ENCODE peak calls at places on chromosomes 11 and 22, in four cellular contexts. T, I, L and W are unnamed samples.

GRCh38 chr11:35077709-35078695 is 61.0 kb upstream of the CD44 start:
- DNase-seq in L (peak; percentile 88), T (no peak), I (no peak), W (no peak)

GRCh38 chr11:122976734-122977454 is 4.7 kb downstream of the BSX start:
- DNase-seq in L (no peak), I (peak; percentile 84), T (no peak), W (no peak)

GRCh38 chr11:126355926-126356897 is 726 bp downstream of the ST3GAL4 start:
- DNase-seq in L (no peak), I (peak; percentile 71), T (peak; percentile 40), W (no peak)

GRCh38 chr11:59173080-59173963 is 1.4 kb downstream of the DTX4 start:
- DNase-seq in L (no peak), T (no peak), I (peak; percentile 69), W (no peak)

GRCh38 chr11:76159983-76160661 is 46.2 kb downstream of the WNT11 start:
- DNase-seq in L (no peak), T (no peak), I (no peak), W (no peak)

GRCh38 chr11:65430406-65431217 is 8.0 kb downstream of the NEAT1 start:
- DNase-seq in I (no peak), L (no peak), T (no peak), W (no peak)

GRCh38 chr22:47196493-47196849 is 434.0 kb downstream of the TBC1D22A start:
- DNase-seq in T (no peak), I (no peak), L (no peak), W (no peak)

GRCh38 chr11:2886191-2886894 is 768 bp upstream of the CDKN1C start:
- DNase-seq in T (no peak), L (no peak), I (peak; percentile 80), W (no peak)

GRCh38 chr22:45131749-45132148 is 32.0 kb upstream of the NUP50 start:
- DNase-seq in I (no peak), L (no peak), T (no peak), W (no peak)

GRCh38 chr22:18110194-18110943 is at the start of gene TUBA8:
- DNase-seq in T (no peak), L (no peak), I (peak; percentile 61), W (peak; percentile 6)

GRCh38 chr11:99275521-99275920 is 254.8 kb downstream of the CNTN5 start:
- DNase-seq in I (no peak), L (no peak), T (no peak), W (no peak)

GRCh38 chr11:14908214-14908880 is 16.3 kb upstream of the CYP2R1 start:
- DNase-seq in T (peak; percentile 41), I (no peak), L (no peak), W (no peak)

GRCh38 chr11:32090774-32091370 is at the start of gene RCN1:
- DNase-seq in I (peak; percentile 85), T (peak; percentile 71), L (no peak), W (peak; percentile 52)

GRCh38 chr11:4610258-4610935 is 2.4 kb upstream of the TRIM68 start:
- DNase-seq in L (no peak), I (no peak), T (no peak), W (no peak)

GRCh38 chr11:5674391-5674790 is 10.5 kb downstream of the TRIM5 start:
- DNase-seq in L (no peak), T (no peak), I (no peak), W (no peak)

GRCh38 chr11:118623291-118623655 is 15.9 kb downstream of the PHLDB1 start:
- DNase-seq in L (no peak), T (no peak), I (no peak), W (no peak)

GRCh38 chr11:34566209-34566551 is 52.6 kb upstream of the ELF5 start:
- DNase-seq in L (no peak), T (no peak), I (no peak), W (no peak)

GRCh38 chr11:19933132-19933735 is 220.6 kb downstream of the NAV2 start:
- DNase-seq in I (no peak), L (no peak), T (no peak), W (no peak)

GRCh38 chr22:23376256-23376655 is 195.9 kb downstream of the BCR start:
- DNase-seq in I (peak; percentile 67), L (peak; percentile 1), T (peak; percentile 69), W (peak; percentile 30)

GRCh38 chr11:30478923-30479322 is 107.2 kb downstream of the MPPED2 start:
- DNase-seq in I (no peak), T (peak; percentile 46), L (no peak), W (no peak)

GRCh38 chr11:134503596-134503995 is 91.6 kb upstream of the B3GAT1 start:
- DNase-seq in L (no peak), T (no peak), I (no peak), W (no peak)

GRCh38 chr11:57598831-57599155 is 1.3 kb downstream of the SERPING1 start:
- DNase-seq in L (no peak), T (no peak), I (no peak), W (no peak)

GRCh38 chr11:79415912-79416311 is 24.9 kb downstream of the TENM4 start:
- DNase-seq in I (no peak), L (no peak), T (no peak), W (no peak)

GRCh38 chr11:70711095-70711910 is 313.0 kb downstream of the CTTN start:
- DNase-seq in L (no peak), I (no peak), T (no peak), W (no peak)

GRCh38 chr11:1829039-1829820 is 5.6 kb upstream of the SYT8 start:
- DNase-seq in I (no peak), L (no peak), T (no peak), W (no peak)

GRCh38 chr11:112128483-112129121 is 35.3 kb downstream of the IL18 start:
- DNase-seq in T (no peak), L (no peak), I (no peak), W (no peak)

GRCh38 chr11:68193018-68193417 is 20.1 kb downstream of the KMT5B start:
- DNase-seq in L (no peak), I (no peak), T (no peak), W (no peak)

GRCh38 chr11:12389676-12390075 is 12.3 kb downstream of the PARVA start:
- DNase-seq in L (no peak), T (no peak), I (no peak), W (no peak)

GRCh38 chr11:8250446-8250845 is 13.2 kb downstream of the LMO1 start:
- DNase-seq in T (no peak), L (no peak), I (peak; percentile 37), W (no peak)

GRCh38 chr22:37163096-37163489 is 13.4 kb upstream of the IL2RB start:
- DNase-seq in I (no peak), L (no peak), T (no peak), W (no peak)

GRCh38 chr22:37165066-37165465 is 15.3 kb upstream of the IL2RB start:
- DNase-seq in T (no peak), I (no peak), L (no peak), W (no peak)

GRCh38 chr22:37162221-37163095 is 12.7 kb upstream of the IL2RB start:
- DNase-seq in I (no peak), T (no peak), L (peak; percentile 98), W (no peak)

GRCh38 chr22:37164535-37164887 is 14.8 kb upstream of the IL2RB start:
- DNase-seq in I (no peak), L (no peak), T (no peak), W (no peak)

DNA sequence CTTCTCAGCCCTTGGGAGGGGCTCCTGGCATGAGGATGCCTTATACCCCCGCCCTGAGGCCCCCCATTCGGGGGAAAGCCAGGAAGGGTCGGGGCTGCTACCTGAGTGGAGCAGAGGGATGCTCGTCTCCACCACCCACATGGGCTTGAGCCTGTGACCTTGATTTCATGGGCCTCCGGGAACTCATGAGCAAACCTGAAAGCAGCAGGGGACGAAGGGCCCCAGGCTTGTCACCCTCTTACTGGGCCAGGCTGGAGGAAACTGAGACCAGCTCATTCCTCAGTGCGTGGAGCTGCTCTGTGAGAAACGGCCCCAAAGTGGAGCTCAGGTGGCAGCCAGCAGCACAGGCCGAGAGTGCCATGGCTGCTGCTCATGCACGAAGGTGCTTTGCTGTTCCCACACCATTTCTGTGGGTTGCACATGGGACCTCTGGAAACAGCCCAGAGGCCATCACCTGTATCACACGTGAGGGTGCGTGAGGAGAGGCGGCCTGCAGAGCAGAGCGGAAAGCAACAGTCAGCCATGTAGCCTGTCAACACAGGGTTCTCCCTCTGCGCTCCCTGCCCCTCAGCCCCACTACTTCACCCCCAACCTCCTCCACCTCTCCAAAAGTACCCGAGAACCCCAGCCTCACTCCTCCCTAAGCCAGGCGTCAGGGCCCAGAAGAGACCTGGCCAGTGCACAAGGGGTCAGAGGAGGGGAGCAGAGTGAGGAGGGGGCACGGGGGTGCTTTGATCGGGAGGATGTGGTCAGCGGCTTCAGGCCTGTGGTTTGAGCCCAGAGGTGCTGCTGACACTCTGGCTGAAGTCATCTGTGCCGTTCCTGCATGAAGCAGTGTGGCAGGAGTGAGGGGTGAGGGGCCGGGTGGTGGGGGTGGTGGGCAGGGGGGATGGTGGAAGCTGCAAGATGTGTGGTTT is 14.2 kb upstream of the IL2RB start:
- DNase-seq in L (peak; percentile 90), T (no peak), I (no peak), W (no peak)
- TF ChIP-seq SUZ12 in L (no peak), T (no peak), I (no peak), W (no peak)

GRCh38 chr11:21056644-21057043 is 387.3 kb downstream of the NELL1 start:
- DNase-seq in T (no peak), I (no peak), L (no peak), W (no peak)
- TF ChIP-seq SUZ12 in T (no peak), I (no peak), L (no peak), W (no peak)

GRCh38 chr11:103396237-103396636 is 287.0 kb downstream of the DYNC2H1 start:
- DNase-seq in L (no peak), I (no peak), T (no peak), W (no peak)
- TF ChIP-seq SUZ12 in L (no peak), I (no peak), T (no peak), W (no peak)

DNA sequence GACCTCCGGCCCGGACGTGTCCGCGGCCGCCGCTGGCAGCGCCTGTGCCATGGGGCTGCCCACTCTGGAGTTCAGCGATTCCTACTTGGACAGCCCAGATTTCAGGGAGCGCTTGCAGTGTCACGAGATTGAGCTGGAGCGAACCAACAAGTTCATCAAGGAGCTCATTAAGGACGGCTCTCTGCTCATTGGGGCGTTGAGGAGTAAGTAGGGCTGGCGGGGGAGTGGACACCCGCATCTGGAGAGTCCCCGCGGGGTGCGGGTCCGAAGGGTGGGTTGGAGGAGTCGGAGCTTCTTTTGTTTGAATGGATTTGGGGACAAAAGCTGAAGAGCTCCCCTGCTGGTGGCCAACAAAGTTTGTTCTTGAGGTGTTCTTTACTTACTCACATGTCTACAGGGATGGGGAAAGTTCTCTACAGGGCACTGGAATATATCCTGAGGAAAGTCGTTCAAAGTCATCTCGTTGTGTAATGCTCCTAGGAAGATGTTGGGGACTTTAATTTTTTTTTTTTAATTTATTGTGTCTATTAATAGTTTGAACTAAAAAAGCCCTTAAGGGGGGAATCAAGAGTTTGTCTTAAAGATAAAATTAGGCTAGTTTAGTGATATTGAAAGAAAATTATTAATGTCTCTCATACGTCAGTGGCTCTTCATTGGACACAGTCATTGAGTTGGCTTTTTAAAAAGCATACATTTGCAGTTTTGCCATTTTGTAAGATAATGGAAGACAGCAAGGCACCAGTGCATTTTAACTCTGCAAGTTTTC is 725 bp downstream of the ARHGAP42 start:
- DNase-seq in I (peak; percentile 78), L (no peak), T (peak; percentile 71), W (peak; percentile 76)
- TF ChIP-seq SUZ12 in I (no peak), L (no peak), T (no peak), W (no peak)

GRCh38 chr11:116542386-116542785 is 230.4 kb downstream of the BUD13 start:
- DNase-seq in L (no peak), T (no peak), I (no peak), W (no peak)

GRCh38 chr11:116543099-116543498 is 229.7 kb downstream of the BUD13 start:
- DNase-seq in L (no peak), T (no peak), I (no peak), W (no peak)

GRCh38 chr11:116540019-116540418 is 232.8 kb downstream of the BUD13 start:
- DNase-seq in I (no peak), T (no peak), L (no peak), W (no peak)

GRCh38 chr11:116540645-116541044 is 232.1 kb downstream of the BUD13 start:
- DNase-seq in T (no peak), L (no peak), I (no peak), W (no peak)

GRCh38 chr11:116541460-116541859 is 231.3 kb downstream of the BUD13 start:
- DNase-seq in L (no peak), T (no peak), I (no peak), W (no peak)
- TF ChIP-seq SUZ12 in L (no peak), T (no peak), I (no peak), W (no peak)